ENCODE peak calls at places on chromosomes 4 and X, in four cellular contexts. M is GM12878, R is HepG2, B is K562. Y is an unnamed sample.

GRCh38 chr4:107050525-107051135 is 14.5 kb upstream of the DKK2 start:
- DNase-seq in M (no peak), R (peak), B (peak), Y (no peak)

GRCh38 chr4:103400405-103400804 is 202.3 kb upstream of the CENPE start:
- DNase-seq in M (peak), R (peak), B (no peak), Y (no peak)

GRCh38 chr4:121785479-121785878 is 15.6 kb upstream of the EXOSC9 start:
- DNase-seq in M (no peak), R (no peak), B (no peak), Y (no peak)

GRCh38 chr4:174663254-174663653 is 141.0 kb upstream of the HPGD start:
- DNase-seq in M (no peak), R (no peak), B (no peak), Y (no peak)

GRCh38 chrX:140050906-140051305 is 85.6 kb upstream of the CXorf66 start:
- DNase-seq in M (no peak), R (no peak), B (peak), Y (no peak)

GRCh38 chrX:125404667-125405160 is 85.0 kb downstream of the TEX13C start:
- DNase-seq in M (no peak), R (no peak), B (peak), Y (no peak)

GRCh38 chr4:144562019-144562740 is 83.8 kb upstream of the HHIP start:
- DNase-seq in M (no peak), R (no peak), B (no peak), Y (peak)

GRCh38 chrX:47093248-47093647 is 15.0 kb downstream of the RGN start:
- DNase-seq in M (no peak), R (no peak), B (peak), Y (no peak)

GRCh38 chrX:21949689-21950088 is 9.2 kb downstream of the SMS start:
- DNase-seq in M (no peak), R (no peak), B (no peak), Y (no peak)

GRCh38 chr4:149486861-149487260 is 328.8 kb downstream of the IQCM start:
- DNase-seq in M (no peak), R (no peak), B (no peak), Y (no peak)

GRCh38 chrX:41779058-41779564 is 55.1 kb downstream of the GPR82 start:
- DNase-seq in M (no peak), R (peak), B (no peak), Y (no peak)

GRCh38 chrX:54891573-54891972 is 29.1 kb upstream of the TRO start:
- DNase-seq in M (no peak), R (peak), B (peak), Y (no peak)

GRCh38 chr4:121358473-121358872 is 22.3 kb downstream of the QRFPR start:
- DNase-seq in M (no peak), R (no peak), B (no peak), Y (no peak)

GRCh38 chr4:184343400-184344177 is 125.9 kb upstream of the ENPP6 start:
- DNase-seq in M (peak), R (peak), B (peak), Y (peak)

GRCh38 chrX:5449323-5449722 is 779.3 kb downstream of the NLGN4X start:
- DNase-seq in M (no peak), R (no peak), B (no peak), Y (no peak)

GRCh38 chr4:145938618-145939177 is at the start of gene ZNF827:
- DNase-seq in M (peak), R (peak), B (no peak), Y (peak)

GRCh38 chr4:119726505-119726904 is 97.9 kb upstream of the PDE5A start:
- DNase-seq in M (no peak), R (no peak), B (no peak), Y (no peak)

DNA sequence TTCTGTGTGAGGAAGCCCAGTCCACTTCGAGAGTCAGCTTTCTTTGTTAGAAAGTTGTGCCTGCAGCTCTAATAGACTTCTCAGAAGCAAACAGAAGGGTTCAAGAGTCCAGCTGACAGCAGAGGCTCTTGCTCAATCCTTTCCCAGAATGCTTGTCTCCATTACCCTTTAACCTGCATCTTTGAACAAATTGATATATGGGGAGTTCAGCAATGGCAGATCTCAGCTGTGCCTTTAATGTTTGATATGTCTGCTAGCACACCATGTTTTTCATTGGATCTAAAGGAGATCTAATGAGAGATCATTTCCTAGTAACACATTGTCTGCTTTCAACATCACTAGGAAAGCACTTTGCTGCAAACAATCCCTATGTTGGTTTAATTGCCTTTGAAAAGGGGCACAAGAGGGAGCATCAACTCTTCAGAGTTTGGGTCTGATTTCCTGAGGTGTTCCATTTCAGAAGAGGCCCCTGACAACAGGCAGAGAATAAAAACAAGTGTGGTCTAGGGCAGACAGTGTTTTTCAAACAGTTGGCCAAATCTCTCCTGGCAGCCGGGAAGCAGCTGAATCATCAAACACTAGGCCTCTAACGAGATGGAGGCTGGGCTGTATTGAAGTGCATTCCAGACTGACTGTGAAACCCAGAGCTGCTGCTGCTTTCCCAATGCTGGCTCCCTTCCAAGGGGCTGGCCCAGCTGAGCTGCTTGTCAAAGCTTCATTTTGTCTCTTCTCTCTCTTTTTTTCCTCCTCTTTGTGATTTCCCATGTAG is 55.6 kb downstream of the LUZP4 start:
- DNase-seq in M (no peak), R (peak), B (no peak), Y (peak)
- TF ChIP-seq CREM in M (no peak), R (peak), B (no peak), Y (no peak)

GRCh38 chrX:118679290-118679689 is 48.1 kb upstream of the IL13RA1 start:
- DNase-seq in M (no peak), R (no peak), B (no peak), Y (no peak)
- TF ChIP-seq ATF2 in M (no peak), R (no peak), B (no peak), Y (no peak)

DNA sequence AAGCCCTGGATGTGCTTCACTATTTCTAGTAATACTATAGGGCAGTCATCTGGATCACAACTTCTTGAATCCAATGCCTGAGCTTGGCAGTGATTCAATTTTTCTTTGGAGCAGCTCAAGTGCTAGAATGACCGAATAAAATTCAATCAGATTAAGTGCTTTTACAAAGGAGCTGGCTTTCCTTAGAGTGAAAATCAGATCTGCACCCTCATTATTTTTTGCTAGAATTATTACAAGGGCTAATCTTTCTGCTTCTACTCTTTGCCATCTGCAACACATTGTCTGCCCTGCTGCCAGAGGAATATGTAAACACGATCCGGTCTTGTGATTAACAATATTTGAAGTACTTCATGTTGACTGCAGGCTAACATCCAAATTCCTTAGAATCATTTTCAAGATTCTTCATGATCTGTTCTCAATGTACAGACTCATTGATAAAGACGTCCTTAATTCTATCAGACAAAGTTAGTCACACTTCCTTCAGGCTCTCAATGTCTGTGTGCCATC is 531.1 kb downstream of the GALNTL6 start:
- DNase-seq in M (no peak), R (no peak), B (no peak), Y (no peak)
- TF ChIP-seq CREM in M (no peak), R (no peak), B (no peak), Y (no peak)

DNA sequence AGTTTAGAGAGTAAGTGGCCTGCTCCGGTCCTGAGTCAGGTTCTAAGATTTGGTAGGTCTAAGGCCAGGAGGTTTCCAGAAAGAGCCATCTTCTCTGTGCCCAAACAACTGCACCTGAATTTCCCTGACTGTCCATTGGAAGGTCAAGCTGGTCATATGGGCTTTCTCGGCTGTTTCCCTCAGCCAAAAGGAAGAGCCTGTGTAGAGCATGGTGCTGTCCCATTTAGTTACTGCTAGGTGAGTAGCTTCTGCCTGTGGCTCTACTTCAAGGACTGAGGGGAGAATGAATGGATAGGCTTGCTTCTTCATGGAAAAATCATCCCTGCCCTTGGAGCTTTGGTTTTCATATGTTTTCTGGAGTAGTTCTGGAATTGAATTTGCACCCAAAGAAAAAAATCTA is 33.7 kb downstream of the NHSL2 start:
- DNase-seq in M (no peak), R (no peak), B (no peak), Y (no peak)
- TF ChIP-seq ATF2 in M (no peak), R (no peak), B (no peak), Y (no peak)

DNA sequence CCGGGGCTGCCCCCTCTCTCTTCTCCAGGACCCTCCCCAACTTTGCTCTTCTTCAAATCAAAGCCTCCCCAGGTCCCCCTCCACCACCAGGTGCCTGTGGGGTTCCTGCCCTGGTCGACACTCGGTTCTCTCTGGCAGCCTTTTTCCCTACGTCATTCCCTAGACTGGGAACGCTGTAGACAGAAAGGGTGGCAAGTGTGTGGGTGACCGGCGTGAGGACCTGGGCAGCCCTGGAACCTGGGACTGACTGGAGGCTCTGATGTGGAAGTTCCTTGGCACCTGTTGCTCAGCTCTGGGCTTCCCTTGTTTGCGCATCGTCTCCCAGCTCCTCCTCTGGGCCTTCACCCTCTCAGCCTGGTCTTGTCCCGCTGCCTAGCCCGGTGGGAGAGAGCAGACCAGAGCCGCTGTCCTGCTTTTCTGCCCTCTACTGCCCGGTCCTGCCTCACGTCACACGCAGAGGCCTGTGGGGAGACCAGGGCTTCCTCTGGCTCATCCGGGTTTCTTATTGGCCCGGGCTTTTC is 1.3 kb downstream of the TACC3 start:
- DNase-seq in M (no peak), R (no peak), B (no peak), Y (no peak)
- TF ChIP-seq CREM in M (no peak), R (no peak), B (no peak), Y (no peak)

GRCh38 chrX:12965390-12965940 is 9.4 kb upstream of the TMSB4X start:
- DNase-seq in M (no peak), R (no peak), B (peak), Y (no peak)

GRCh38 chrX:12970691-12971202 is 4.2 kb upstream of the TMSB4X start:
- DNase-seq in M (peak), R (peak), B (peak), Y (peak)

GRCh38 chrX:12971282-12972003 is 3.5 kb upstream of the TMSB4X start:
- DNase-seq in M (no peak), R (no peak), B (no peak), Y (no peak)

GRCh38 chrX:12966151-12966550 is 8.8 kb upstream of the TMSB4X start:
- DNase-seq in M (no peak), R (no peak), B (no peak), Y (no peak)

GRCh38 chrX:12967711-12968465 is 7.0 kb upstream of the TMSB4X start:
- DNase-seq in M (no peak), R (no peak), B (no peak), Y (no peak)
- TF ChIP-seq ATF2 in M (no peak), R (no peak), B (no peak), Y (no peak)

GRCh38 chr4:159098482-159099127 is 4.3 kb upstream of the RAPGEF2 start:
- DNase-seq in M (no peak), R (no peak), B (no peak), Y (no peak)
- TF ChIP-seq CREM in M (no peak), R (no peak), B (no peak), Y (no peak)

GRCh38 chr4:52850406-52851119 is 11.6 kb upstream of the RASL11B start:
- DNase-seq in M (no peak), R (no peak), B (no peak), Y (no peak)

GRCh38 chr4:52853351-52853750 is 8.8 kb upstream of the RASL11B start:
- DNase-seq in M (no peak), R (no peak), B (no peak), Y (no peak)

GRCh38 chr4:52848255-52848654 is 13.9 kb upstream of the RASL11B start:
- DNase-seq in M (no peak), R (no peak), B (no peak), Y (no peak)

GRCh38 chr4:52852696-52853095 is 9.4 kb upstream of the RASL11B start:
- DNase-seq in M (no peak), R (no peak), B (no peak), Y (no peak)

GRCh38 chr4:52852041-52852440 is 10.1 kb upstream of the RASL11B start:
- DNase-seq in M (no peak), R (no peak), B (no peak), Y (no peak)
- TF ChIP-seq ATF2 in M (no peak), R (no peak), B (no peak), Y (no peak)

GRCh38 chr4:139419388-139419914 is 34.5 kb upstream of the RAB33B start:
- DNase-seq in M (no peak), R (no peak), B (no peak), Y (no peak)
- TF ChIP-seq CREM in M (no peak), R (no peak), B (no peak), Y (no peak)